ENCODE peak calls at places on chromosome 13, in five cellular contexts. F is IMR-90, Y is body of pancreas, V is GM12891, Q is Peyer's patch. A is an unnamed sample.

GRCh38 chr13:102847272-102848234 is 1.7 kb downstream of the ERCC5 start:
- DNase-seq in F (peak; percentile 54), Y (no peak), V (no peak), Q (no peak), A (peak; percentile 66)

GRCh38 chr13:111429064-111429558 is 108.7 kb downstream of the TEX29 start:
- DNase-seq in F (peak; percentile 18), Y (peak; percentile 72), V (peak; percentile 45), Q (no peak), A (peak; percentile 53)

GRCh38 chr13:90105881-90106496 is 1241.5 kb upstream of the MIR17HG start:
- DNase-seq in F (no peak), Y (no peak), V (no peak), Q (no peak), A (no peak)

GRCh38 chr13:29693297-29693945 is 97.9 kb upstream of the SLC7A1 start:
- DNase-seq in F (no peak), Y (peak; percentile 90), V (no peak), Q (no peak), A (no peak)

GRCh38 chr13:44249439-44249838 is 124.2 kb upstream of the SERP2 start:
- DNase-seq in F (peak; percentile 77), Y (peak; percentile 55), V (no peak), Q (no peak), A (no peak)

GRCh38 chr13:103184413-103184812 is 118.2 kb upstream of the SLC10A2 start:
- DNase-seq in F (no peak), Y (no peak), V (no peak), Q (no peak), A (no peak)

GRCh38 chr13:46994492-46994891 is 97.6 kb upstream of the HTR2A start:
- DNase-seq in F (no peak), Y (no peak), V (no peak), Q (no peak), A (no peak)

GRCh38 chr13:26220575-26220974 is 1.5 kb downstream of the RNF6 start:
- DNase-seq in F (peak; percentile 68), Y (no peak), V (no peak), Q (no peak), A (peak; percentile 44)

GRCh38 chr13:28396053-28396452 is 98.9 kb downstream of the FLT1 start:
- DNase-seq in F (no peak), Y (no peak), V (no peak), Q (no peak), A (no peak)

GRCh38 chr13:48233097-48233885 is at the start of gene ITM2B:
- DNase-seq in F (peak; percentile 65), Y (peak; percentile 83), V (peak; percentile 43), Q (peak; percentile 75), A (peak; percentile 81)
- TF ChIP-seq POLR2A in F (peak; percentile 86), Y (peak; percentile 86), V (no peak), Q (peak; percentile 85), A (peak; percentile 72)

GRCh38 chr13:40665754-40666057 is 735 bp downstream of the FOXO1 start:
- DNase-seq in F (no peak), Y (no peak), V (peak; percentile 32), Q (no peak), A (no peak)

GRCh38 chr13:40666058-40666904 is at the start of gene FOXO1:
- DNase-seq in F (peak; percentile 74), Y (peak; percentile 91), V (peak; percentile 92), Q (peak; percentile 87), A (peak; percentile 92)

GRCh38 chr13:40662866-40663265 is 3.6 kb downstream of the FOXO1 start:
- DNase-seq in F (no peak), Y (no peak), V (peak; percentile 9), Q (no peak), A (no peak)

GRCh38 chr13:40665061-40665753 is 1.2 kb downstream of the FOXO1 start:
- DNase-seq in F (no peak), Y (peak; percentile 45), V (peak; percentile 13), Q (peak; percentile 40), A (peak; percentile 36)

GRCh38 chr13:40664100-40665060 is 2.1 kb downstream of the FOXO1 start:
- DNase-seq in F (no peak), Y (peak; percentile 80), V (peak; percentile 16), Q (peak; percentile 84), A (peak; percentile 38)
- TF ChIP-seq POLR2A in F (no peak), Y (peak; percentile 65), V (no peak), Q (peak; percentile 68), A (no peak)

DNA sequence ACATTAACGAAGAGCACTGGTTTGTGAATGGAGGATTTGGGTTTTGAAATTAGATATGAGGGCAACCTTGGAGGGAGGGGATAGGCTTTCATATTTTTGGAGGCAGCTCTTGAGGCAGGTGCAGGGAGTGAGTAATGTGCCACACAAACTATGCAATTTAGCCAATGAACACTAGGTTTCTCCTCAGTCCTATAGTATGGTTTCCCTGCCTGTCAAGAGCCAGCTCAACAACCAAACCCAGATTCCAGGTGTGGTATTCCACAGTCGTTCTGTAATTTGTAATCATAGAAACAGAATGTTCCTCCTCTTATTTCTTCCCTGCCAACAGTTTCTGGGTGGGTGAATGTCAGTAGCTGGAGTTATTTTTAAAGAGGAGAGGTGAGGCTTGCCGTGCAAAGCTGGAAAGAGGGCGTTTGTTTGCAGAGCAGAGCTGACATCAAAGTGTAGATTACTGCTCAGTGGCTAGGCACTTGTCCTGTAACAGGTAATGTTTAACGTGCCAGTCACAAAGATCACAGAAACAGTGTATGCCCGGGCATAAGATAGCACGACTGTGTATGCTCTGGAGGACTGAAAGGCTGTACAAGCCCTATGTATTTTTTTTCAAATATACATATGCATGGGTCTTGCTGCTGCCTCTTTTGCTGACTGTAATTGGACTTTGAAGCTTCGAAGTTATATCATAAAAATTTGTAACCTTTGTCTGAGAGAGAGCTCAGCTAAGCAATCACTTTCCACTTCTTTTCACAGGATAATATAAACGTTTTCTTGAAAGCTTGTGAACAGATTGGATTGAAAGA is 124.3 kb downstream of the LMO7 start:
- DNase-seq in F (peak; percentile 33), Y (peak; percentile 89), V (no peak), Q (no peak), A (no peak)
- TF ChIP-seq POLR2A in F (no peak), Y (peak; percentile 91), V (peak; percentile 70), Q (peak; percentile 72), A (no peak)

DNA sequence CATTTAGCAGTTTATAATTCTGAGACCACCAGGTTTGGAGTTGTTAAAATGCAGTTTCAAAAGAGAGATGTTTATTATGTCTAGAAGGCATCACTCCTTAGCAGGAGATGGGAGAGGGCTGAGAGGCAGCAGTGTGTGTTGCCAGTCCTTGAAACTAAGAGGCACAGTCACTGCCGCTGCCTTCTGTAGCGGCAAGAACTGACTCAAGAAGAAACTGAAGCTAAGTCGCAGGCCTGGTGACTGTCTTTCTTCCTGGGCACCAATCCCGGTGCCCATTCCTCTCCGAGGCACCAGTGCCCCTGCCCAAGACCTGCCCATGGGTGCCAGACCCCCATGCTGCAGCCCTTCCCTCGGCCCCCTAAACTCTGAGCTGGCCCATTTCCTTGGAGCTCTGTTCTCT is 20.1 kb downstream of the N4BP2L1 start:
- DNase-seq in F (no peak), Y (no peak), V (no peak), Q (no peak), A (no peak)
- TF ChIP-seq POLR2A in F (no peak), Y (no peak), V (no peak), Q (no peak), A (no peak)

GRCh38 chr13:75549262-75550158 is at the start of gene UCHL3:
- DNase-seq in F (peak; percentile 95), Y (peak; percentile 97), V (peak; percentile 85), Q (peak; percentile 95), A (peak; percentile 97)
- TF ChIP-seq POLR2A in F (no peak), Y (peak; percentile 76), V (peak; percentile 73), Q (peak; percentile 62), A (peak; percentile 73)